ENCODE peak calls at places on chromosomes 11 and 22, in six cellular contexts. A is upper lobe of right lung, U is spleen, G is heart right ventricle, C is cardiac muscle cell, D is pancreas. V is an unnamed sample.

GRCh38 chr22:50665738-50666137 is 6.9 kb upstream of the SHANK3 start:
- DNase-seq in A (no peak), D (no peak), U (no peak), G (no peak), C (no peak), V (no peak)

GRCh38 chr11:66768818-66769217 is 39.8 kb upstream of the SPTBN2 start:
- DNase-seq in U (no peak), C (no peak), G (no peak), D (no peak), A (no peak), V (no peak)

GRCh38 chr11:69088676-69089146 is 40.0 kb downstream of the TPCN2 start:
- DNase-seq in A (no peak), D (peak; percentile 50), U (no peak), C (peak; percentile 84), G (peak; percentile 79), V (peak; percentile 71)

GRCh38 chr11:66476841-66477251 is 3.4 kb upstream of the DPP3 start:
- DNase-seq in G (no peak), U (no peak), A (no peak), C (no peak), D (no peak), V (no peak)

GRCh38 chr11:120527111-120527748 is 15.7 kb downstream of the GRIK4 start:
- DNase-seq in C (no peak), A (no peak), U (peak; percentile 64), D (no peak), G (no peak), V (peak; percentile 38)

GRCh38 chr11:76201056-76201455 is 5.2 kb downstream of the WNT11 start:
- DNase-seq in G (no peak), C (no peak), D (no peak), A (no peak), U (no peak), V (no peak)

GRCh38 chr22:43992331-43992821 is 31.7 kb upstream of the PARVB start:
- DNase-seq in A (peak; percentile 53), G (no peak), C (no peak), D (no peak), U (no peak), V (peak; percentile 48)

GRCh38 chr11:2511421-2512369 is 66.9 kb downstream of the KCNQ1 start:
- DNase-seq in G (peak; percentile 50), A (peak; percentile 65), C (no peak), D (peak; percentile 15), U (peak; percentile 59), V (no peak)

GRCh38 chr11:44622190-44622650 is 56.8 kb downstream of the CD82 start:
- DNase-seq in C (no peak), G (peak; percentile 5), D (peak; percentile 10), U (peak; percentile 68), A (peak; percentile 40), V (no peak)

GRCh38 chr22:30009478-30009877 is 70.8 kb upstream of the HORMAD2 start:
- DNase-seq in U (no peak), A (no peak), G (no peak), C (no peak), D (no peak), V (no peak)

GRCh38 chr11:8092587-8093424 is 11.8 kb downstream of the TUB start:
- DNase-seq in U (peak; percentile 64), C (peak; percentile 66), A (no peak), D (peak; percentile 59), G (peak; percentile 77), V (peak; percentile 31)

GRCh38 chr11:118232659-118233058 is 7.8 kb upstream of the JAML start:
- DNase-seq in G (no peak), A (no peak), D (no peak), U (no peak), C (no peak), V (no peak)

GRCh38 chr11:57116654-57117053 is 65.1 kb upstream of the LRRC55 start:
- DNase-seq in G (peak; percentile 23), U (no peak), D (peak; percentile 16), C (peak; percentile 35), A (no peak), V (peak; percentile 16)

GRCh38 chr22:40055143-40055926 is 60.6 kb downstream of the FAM83F start:
- DNase-seq in C (no peak), U (no peak), D (no peak), A (no peak), G (no peak), V (no peak)

GRCh38 chr11:86719781-86720463 is 47.5 kb upstream of the ME3 start:
- DNase-seq in G (no peak), C (no peak), U (no peak), A (no peak), D (no peak), V (peak; percentile 60)

GRCh38 chr11:31809857-31810778 is 1.0 kb downstream of the PAX6 start:
- DNase-seq in G (no peak), U (peak; percentile 76), D (no peak), A (no peak), C (peak; percentile 67), V (no peak)

GRCh38 chr11:57781529-57781943 is 19.9 kb downstream of the CTNND1 start:
- DNase-seq in U (no peak), A (peak; percentile 78), D (peak; percentile 89), G (peak; percentile 41), C (peak; percentile 62), V (no peak)

GRCh38 chr11:119483881-119484371 is 61.0 kb upstream of the THY1 start:
- DNase-seq in G (no peak), D (no peak), U (no peak), C (no peak), A (no peak), V (no peak)

GRCh38 chr22:36619797-36620390 is 83.7 kb downstream of the CACNG2 start:
- DNase-seq in D (no peak), C (no peak), U (no peak), G (no peak), A (no peak), V (no peak)

GRCh38 chr11:60929774-60930173 is 5.5 kb downstream of the TMEM132A start:
- DNase-seq in G (no peak), U (no peak), C (no peak), A (peak; percentile 20), D (no peak), V (no peak)

GRCh38 chr11:118841469-118842222 is 42.0 kb upstream of the CXCR5 start:
- DNase-seq in A (no peak), D (no peak), C (no peak), U (no peak), G (no peak), V (no peak)

GRCh38 chr11:117510646-117511045 is 183.0 kb downstream of the CEP164 start:
- DNase-seq in G (no peak), U (no peak), D (no peak), A (no peak), C (no peak), V (no peak)

GRCh38 chr11:106001304-106002012 is 20.6 kb downstream of the MSANTD4 start:
- DNase-seq in U (no peak), G (no peak), C (no peak), D (no peak), A (no peak), V (no peak)

GRCh38 chr22:39175127-39176066 is 22.9 kb upstream of the CBX7 start:
- DNase-seq in A (no peak), G (no peak), U (peak; percentile 74), D (peak; percentile 17), C (no peak), V (no peak)

GRCh38 chr11:68812526-68812925 is 29.2 kb downstream of the CPT1A start:
- DNase-seq in U (no peak), D (no peak), A (no peak), C (no peak), G (no peak), V (no peak)

GRCh38 chr11:125410091-125410490 is 86.0 kb downstream of the FEZ1 start:
- DNase-seq in D (no peak), U (peak; percentile 49), A (peak; percentile 46), C (no peak), G (no peak), V (no peak)

GRCh38 chr11:69014084-69014935 is 1.3 kb upstream of the MRGPRF start:
- DNase-seq in C (peak; percentile 50), U (peak; percentile 75), A (no peak), G (peak; percentile 61), D (no peak), V (no peak)

DNA sequence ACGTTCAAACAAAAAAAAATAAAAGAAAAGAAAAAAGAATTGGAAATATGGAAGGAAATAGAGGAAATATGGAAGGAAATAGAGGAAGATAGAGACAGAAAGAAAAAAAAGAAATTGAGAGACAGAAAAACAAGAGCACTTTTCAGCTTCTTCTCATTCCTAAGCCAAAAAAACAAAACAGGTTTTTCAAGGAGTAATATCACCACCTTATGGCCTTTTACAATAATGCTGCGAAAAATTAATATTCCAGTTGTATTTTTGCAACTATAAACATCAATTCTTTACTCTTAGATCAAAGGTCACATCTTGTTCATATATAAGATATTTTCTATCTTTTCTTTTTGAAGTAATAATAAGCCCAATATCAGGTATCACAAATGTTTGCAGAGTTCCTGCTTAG is 328.3 kb downstream of the FAT3 start:
- DNase-seq in U (no peak), A (no peak), D (no peak), C (no peak), G (no peak), V (no peak)
- TF ChIP-seq CTCF in U (no peak), A (peak; percentile 11), D (no peak), C (peak; percentile 20), G (no peak), V (no peak)

DNA sequence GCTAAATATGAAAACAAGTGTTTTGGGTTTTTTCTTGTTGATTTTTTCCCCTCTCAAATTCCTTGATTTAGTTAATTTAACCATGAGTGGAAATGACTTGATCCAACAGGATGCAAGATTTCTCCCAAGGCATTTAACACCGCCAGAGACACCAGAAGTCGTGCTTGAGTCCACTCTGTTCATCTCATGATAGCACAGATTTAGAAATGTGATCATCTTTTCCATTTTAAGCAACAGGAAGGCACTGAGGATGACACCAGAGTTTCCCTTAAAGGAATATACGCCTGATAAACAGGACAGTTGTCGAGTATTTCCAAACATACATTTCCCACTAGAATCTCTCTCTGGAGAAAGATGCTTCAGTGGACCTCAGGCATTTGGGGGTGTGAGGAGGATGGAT is 318.7 kb downstream of the CADM1 start:
- DNase-seq in C (no peak), G (peak; percentile 13), U (no peak), D (no peak), A (no peak), V (no peak)
- H3K4me3 ChIP-seq in C (no peak overlapping the region), G (no peak overlapping the region), U (no peak overlapping the region), D (no peak overlapping the region), A (no peak overlapping the region), V (no peak overlapping the region)

DNA sequence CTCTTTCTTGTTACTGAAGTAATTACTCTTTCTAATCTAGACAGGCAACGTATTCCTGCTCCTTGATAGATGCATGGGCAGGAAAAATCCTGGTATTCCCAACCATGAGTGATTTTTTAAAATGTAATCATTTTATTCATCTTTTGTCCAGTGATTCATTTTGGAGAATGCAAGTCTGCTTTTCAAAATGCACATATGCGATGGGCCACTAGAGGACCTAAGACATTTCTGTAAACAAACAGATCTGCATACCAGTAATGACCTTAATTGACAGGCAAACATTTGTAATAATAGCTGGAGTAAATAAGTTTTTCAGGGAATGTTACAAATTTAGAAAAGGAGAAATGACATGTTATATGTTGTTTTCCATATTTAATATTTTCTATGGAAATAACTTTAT is 1167.6 kb downstream of the JRKL start:
- DNase-seq in U (no peak), A (no peak), C (no peak), G (no peak), D (no peak), V (no peak)
- TF ChIP-seq CTCF in U (no peak), A (no peak), C (peak; percentile 54), G (no peak), D (no peak), V (no peak)

GRCh38 chr22:46019351-46019750 is 42.4 kb upstream of the WNT7B start:
- DNase-seq in C (no peak), G (no peak), A (no peak), U (peak; percentile 27), D (peak; percentile 5), V (no peak)
- H3K4me3 ChIP-seq in C (no peak overlapping the region), G (no peak overlapping the region), A (no peak overlapping the region), U (no peak overlapping the region), D (no peak overlapping the region), V (no peak overlapping the region)

GRCh38 chr11:59201376-59201775 is 11.4 kb downstream of the MPEG1 start:
- DNase-seq in A (no peak), G (no peak), U (no peak), D (no peak), C (no peak), V (no peak)
- TF ChIP-seq CTCF in A (peak; percentile 15), G (no peak), U (no peak), D (no peak), C (peak; percentile 23), V (no peak)

V was measured in astrocyte of the cerebellum.